ENCODE peak calls at places on chromosome 13, in eight cellular contexts. E, D, V, O, H, X, T and W are unnamed samples.

GRCh38 chr13:21476893-21477472 is 17.9 kb upstream of the ZDHHC20 start:
- DNase-seq in E (peak; percentile 72), D (peak; percentile 65), V (peak; percentile 82), O (peak; percentile 93), H (peak; percentile 85), X (peak; percentile 86), T (peak; percentile 81), W (peak; percentile 66)

GRCh38 chr13:20191902-20192469 is 752 bp downstream of the GJB2 start:
- DNase-seq in E (no peak), D (no peak), V (no peak), O (peak; percentile 85), H (peak; percentile 52), X (no peak), T (peak; percentile 16), W (no peak)

GRCh38 chr13:33351324-33351723 is 65.8 kb upstream of the STARD13 start:
- DNase-seq in E (no peak), D (no peak), V (no peak), O (peak; percentile 90), H (no peak), X (peak; percentile 36), T (peak; percentile 25), W (no peak)

GRCh38 chr13:79490326-79490725 is 9.4 kb downstream of the NDFIP2 start:
- DNase-seq in E (no peak), D (no peak), V (no peak), O (no peak), H (no peak), X (no peak), T (no peak), W (no peak)

GRCh38 chr13:109998808-109999528 is 212.6 kb upstream of the IRS2 start:
- DNase-seq in E (no peak), D (no peak), V (no peak), O (no peak), H (peak; percentile 78), X (no peak), T (peak; percentile 89), W (no peak)

GRCh38 chr13:67200605-67201004 is 29.5 kb downstream of the PCDH9 start:
- DNase-seq in E (no peak), D (no peak), V (no peak), O (no peak), H (no peak), X (no peak), T (no peak), W (no peak)

GRCh38 chr13:26604784-26605183 is 47.3 kb downstream of the WASF3 start:
- DNase-seq in E (no peak), D (no peak), V (peak; percentile 88), O (no peak), H (no peak), X (no peak), T (no peak), W (no peak)

GRCh38 chr13:40644838-40645620 is 21.4 kb downstream of the FOXO1 start:
- DNase-seq in E (no peak), D (no peak), V (no peak), O (no peak), H (peak; percentile 61), X (no peak), T (no peak), W (no peak)

GRCh38 chr13:20053891-20054290 is 95.4 kb downstream of the ZMYM2 start:
- DNase-seq in E (no peak), D (no peak), V (no peak), O (no peak), H (no peak), X (no peak), T (no peak), W (no peak)

GRCh38 chr13:105587786-105588185 is 947.7 kb downstream of the EFNB2 start:
- DNase-seq in E (no peak), D (no peak), V (no peak), O (peak; percentile 66), H (no peak), X (no peak), T (peak; percentile 19), W (no peak)

GRCh38 chr13:31767175-31767900 is 28.0 kb downstream of the RXFP2 start:
- DNase-seq in E (no peak), D (no peak), V (no peak), O (peak; percentile 15), H (no peak), X (no peak), T (no peak), W (no peak)

GRCh38 chr13:106756446-106756845 is 188.5 kb upstream of the ARGLU1 start:
- DNase-seq in E (no peak), D (no peak), V (no peak), O (no peak), H (peak; percentile 31), X (peak; percentile 48), T (no peak), W (no peak)

GRCh38 chr13:110306960-110307696 is at the start of the genes COL4A1 and COL4A2:
- DNase-seq in E (no peak), D (no peak), V (peak; percentile 92), O (peak; percentile 91), H (no peak), X (peak; percentile 81), T (peak; percentile 49), W (no peak)

GRCh38 chr13:46654956-46655726 is 102.2 kb downstream of the LRCH1 start:
- DNase-seq in E (no peak), D (no peak), V (no peak), O (no peak), H (no peak), X (no peak), T (no peak), W (no peak)

GRCh38 chr13:23960566-23961156 is 63.4 kb upstream of the C1QTNF9B start:
- DNase-seq in E (no peak), D (no peak), V (no peak), O (no peak), H (peak; percentile 70), X (no peak), T (peak; percentile 39), W (no peak)

GRCh38 chr13:24272452-24273161 is 36.8 kb upstream of the C1QTNF9 start:
- DNase-seq in E (peak; percentile 42), D (no peak), V (no peak), O (no peak), H (no peak), X (no peak), T (no peak), W (no peak)

GRCh38 chr13:23696610-23697009 is 126.4 kb downstream of the TNFRSF19 start:
- DNase-seq in E (no peak), D (no peak), V (no peak), O (peak; percentile 95), H (no peak), X (no peak), T (no peak), W (no peak)

GRCh38 chr13:79392882-79393563 is 13.0 kb downstream of the RBM26 start:
- DNase-seq in E (peak; percentile 68), D (no peak), V (no peak), O (no peak), H (no peak), X (no peak), T (no peak), W (no peak)

GRCh38 chr13:106343831-106344230 is 191.6 kb downstream of the EFNB2 start:
- DNase-seq in E (no peak), D (no peak), V (no peak), O (no peak), H (peak; percentile 7), X (no peak), T (no peak), W (no peak)

GRCh38 chr13:98411013-98411412 is 165.9 kb downstream of the STK24 start:
- DNase-seq in E (no peak), D (no peak), V (no peak), O (no peak), H (no peak), X (no peak), T (no peak), W (no peak)
- H3K4me3 ChIP-seq in E (no peak overlapping the region), D (no peak overlapping the region), V (no peak overlapping the region), O (no peak overlapping the region), H (no peak overlapping the region), X (no peak overlapping the region), T (no peak overlapping the region), W (no peak overlapping the region)

GRCh38 chr13:34849406-34849805 is 92.7 kb upstream of the NBEA start:
- DNase-seq in E (no peak), D (no peak), V (no peak), O (no peak), H (no peak), X (no peak), T (no peak), W (no peak)
- H3K9me3 ChIP-seq in E (no peaks in the 10 kb centered on the region), D (no peaks in the 10 kb centered on the region), V (no peaks in the 10 kb centered on the region), O (no peaks in the 10 kb centered on the region), H (no peaks in the 10 kb centered on the region), X (no peaks in the 10 kb centered on the region), T (no peaks in the 10 kb centered on the region), W (no peaks in the 10 kb centered on the region)

GRCh38 chr13:100196380-100196779 is 107.5 kb downstream of the PCCA start:
- DNase-seq in E (no peak), D (no peak), V (no peak), O (no peak), H (no peak), X (no peak), T (no peak), W (no peak)

GRCh38 chr13:100195568-100195967 is 106.7 kb downstream of the PCCA start:
- DNase-seq in E (no peak), D (no peak), V (no peak), O (no peak), H (no peak), X (no peak), T (no peak), W (no peak)

GRCh38 chr13:100197116-100197515 is 108.2 kb downstream of the PCCA start:
- DNase-seq in E (no peak), D (no peak), V (no peak), O (no peak), H (no peak), X (no peak), T (no peak), W (no peak)

GRCh38 chr13:100197591-100198365 is 108.9 kb downstream of the PCCA start:
- DNase-seq in E (no peak), D (no peak), V (no peak), O (no peak), H (no peak), X (no peak), T (no peak), W (no peak)
- H3K4me3 ChIP-seq in E (no peak overlapping the region), D (no peak overlapping the region), V (no peak overlapping the region), O (no peak overlapping the region), H (no peak overlapping the region), X (no peak overlapping the region), T (no peak overlapping the region), W (no peak overlapping the region)

GRCh38 chr13:112790735-112791641 is 101.2 kb downstream of the ATP11A start:
- DNase-seq in E (no peak), D (no peak), V (peak; percentile 51), O (peak; percentile 59), H (no peak), X (no peak), T (no peak), W (no peak)
- H3K9me3 ChIP-seq in E (no peaks in the 10 kb centered on the region), D (no peaks in the 10 kb centered on the region), V (no peaks in the 10 kb centered on the region), O (no peaks in the 10 kb centered on the region), H (no peaks in the 10 kb centered on the region), X (no peaks in the 10 kb centered on the region), T (no peaks in the 10 kb centered on the region), W (no peaks in the 10 kb centered on the region)

GRCh38 chr13:112072531-112073244 is 5.7 kb downstream of the SOX1 start:
- DNase-seq in E (no peak), D (no peak), V (no peak), O (no peak), H (peak; percentile 19), X (peak; percentile 17), T (no peak), W (no peak)
- H3K4me3 ChIP-seq in E (no peak overlapping the region), D (no peak overlapping the region), V (no peak overlapping the region), O (no peak overlapping the region), H (peak overlapping the region; percentile 46), X (peak overlapping the region; percentile 22), T (no peak overlapping the region), W (no peak overlapping the region)